ENCODE peak calls at places on chromosomes 12 and 14, in four cellular contexts. M, O, N and G are unnamed samples.

GRCh38 chr14:72318648-72319047 is 386.4 kb downstream of the RGS6 start:
- DNase-seq in M (no peak), O (no peak), N (no peak), G (no peak)

GRCh38 chr12:21547437-21547836 is 21.3 kb downstream of the SPX start:
- DNase-seq in O (no peak), N (no peak), M (no peak), G (no peak)

GRCh38 chr12:130460611-130461478 is 123.2 kb downstream of the PIWIL1 start:
- DNase-seq in M (no peak), O (no peak), N (no peak), G (no peak)

GRCh38 chr12:123705935-123706334 is 6.2 kb upstream of the ATP6V0A2 start:
- DNase-seq in M (no peak), N (no peak), O (peak), G (no peak)

GRCh38 chr12:112843272-112843671 is 51.7 kb downstream of the RPH3A start:
- DNase-seq in O (no peak), N (peak), M (no peak), G (no peak)

GRCh38 chr12:3091650-3092207 is 14.6 kb downstream of the TSPAN9 start:
- DNase-seq in O (no peak), N (no peak), M (no peak), G (no peak)

GRCh38 chr12:50055831-50056628 is 1.4 kb upstream of the ASIC1 start:
- DNase-seq in N (no peak), M (peak), O (peak), G (peak)

GRCh38 chr14:29587046-29587445 is 340.6 kb downstream of the PRKD1 start:
- DNase-seq in M (no peak), O (no peak), N (no peak), G (no peak)

GRCh38 chr14:25010471-25010870 is 39.5 kb downstream of the STXBP6 start:
- DNase-seq in N (no peak), O (no peak), M (no peak), G (no peak)

GRCh38 chr12:123058980-123059379 is 78.5 kb downstream of the ARL6IP4 start:
- DNase-seq in M (no peak), N (no peak), O (no peak), G (peak)

GRCh38 chr14:78005325-78005724 is 164.8 kb upstream of the NRXN3 start:
- DNase-seq in M (peak), O (no peak), N (no peak), G (no peak)

GRCh38 chr14:89654998-89655397 is 238.0 kb upstream of the FOXN3 start:
- DNase-seq in N (no peak), O (no peak), M (no peak), G (no peak)

GRCh38 chr12:2794261-2794735 is 472 bp upstream of the FKBP4 start:
- DNase-seq in M (peak), N (peak), O (no peak), G (no peak)

GRCh38 chr12:98639526-98639925 is 5.1 kb downstream of the IKBIP start:
- DNase-seq in N (no peak), M (no peak), O (no peak), G (no peak)

GRCh38 chr12:40225337-40225983 is 663 bp downstream of the LRRK2 start:
- DNase-seq in M (no peak), N (no peak), O (no peak), G (no peak)

GRCh38 chr14:69633238-69633637 is 21.8 kb downstream of the SUSD6 start:
- DNase-seq in M (no peak), O (no peak), N (no peak), G (no peak)

GRCh38 chr14:92176476-92176875 is 54.7 kb downstream of the CPSF2 start:
- DNase-seq in O (no peak), N (no peak), M (no peak), G (no peak)

GRCh38 chr14:25400607-25401206 is 350.8 kb upstream of the STXBP6 start:
- DNase-seq in M (no peak), O (no peak), N (no peak), G (peak)

GRCh38 chr12:56119361-56119796 is 1.3 kb downstream of the ZC3H10 start:
- DNase-seq in N (peak), O (no peak), M (peak), G (peak)

GRCh38 chr14:77376380-77376770 is 519 bp downstream of the TMED8 start:
- DNase-seq in O (peak), M (no peak), N (no peak), G (no peak)

GRCh38 chr12:2752676-2753371 is 41.9 kb upstream of the FKBP4 start:
- DNase-seq in O (no peak), N (peak), M (peak), G (peak)

DNA sequence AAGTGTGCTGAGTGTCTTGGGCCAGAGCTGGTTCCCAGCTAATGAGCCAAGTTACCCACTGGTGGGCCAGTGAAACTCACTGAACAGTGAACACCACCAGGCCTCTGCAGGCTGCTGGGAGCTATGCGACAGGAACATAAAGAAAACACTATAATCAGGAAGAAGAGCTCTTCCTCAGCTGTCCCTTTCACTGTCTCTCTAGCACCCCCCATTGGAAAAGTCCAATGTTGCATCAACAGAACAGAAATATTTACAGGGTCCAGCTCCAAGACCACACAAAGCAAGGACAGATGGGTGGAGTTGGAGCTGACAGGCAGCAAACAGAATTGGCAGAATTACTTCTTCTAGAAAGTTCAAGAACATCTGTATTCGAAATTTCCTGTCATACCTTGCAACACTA is 903.6 kb upstream of the TMEM132C start:
- DNase-seq in M (no peak), O (no peak), N (no peak), G (no peak)
- TF ChIP-seq CTCF in M (no peak), O (peak), N (no peak), G (peak)

GRCh38 chr12:77540097-77540496 is 290.6 kb upstream of the NAV3 start:
- DNase-seq in N (no peak), O (no peak), M (no peak), G (no peak)
- TF ChIP-seq CTCF in N (no peak), O (no peak), M (no peak), G (no peak)

GRCh38 chr12:124863409-124864325 is at the start of gene SCARB1:
- DNase-seq in O (peak), M (peak), N (peak), G (peak)
- TF ChIP-seq CTCF in O (no peak), M (no peak), N (no peak), G (no peak)

GRCh38 chr12:120346681-120347080 is 19.1 kb upstream of the PLA2G1B start:
- DNase-seq in N (no peak), O (no peak), M (no peak), G (no peak)
- TF ChIP-seq CTCF in N (no peak), O (no peak), M (no peak), G (peak)

GRCh38 chr14:23895480-23895879 is 58.1 kb upstream of the DHRS4 start:
- DNase-seq in O (no peak), M (no peak), N (no peak), G (no peak)
- TF ChIP-seq CTCF in O (peak), M (no peak), N (no peak), G (peak)

GRCh38 chr14:21234112-21234511 is 35.1 kb downstream of the HNRNPC start:
- DNase-seq in M (no peak), N (no peak), O (no peak), G (no peak)

GRCh38 chr14:21236948-21237797 is 32.1 kb downstream of the HNRNPC start:
- DNase-seq in O (no peak), M (no peak), N (no peak), G (no peak)

GRCh38 chr14:21231020-21231652 is 38.1 kb downstream of the HNRNPC start:
- DNase-seq in O (no peak), N (no peak), M (no peak), G (no peak)

GRCh38 chr14:21229821-21230220 is 39.4 kb downstream of the HNRNPC start:
- DNase-seq in M (no peak), N (no peak), O (no peak), G (no peak)

GRCh38 chr14:21233457-21234076 is 35.7 kb downstream of the HNRNPC start:
- DNase-seq in M (no peak), O (no peak), N (no peak), G (no peak)
- TF ChIP-seq CTCF in M (no peak), O (peak), N (no peak), G (peak)

GRCh38 chr14:104754213-104754851 is 1.4 kb downstream of the SIVA1 start:
- DNase-seq in M (no peak), O (no peak), N (no peak), G (no peak)

GRCh38 chr14:104753528-104754212 is 723 bp downstream of the SIVA1 start:
- DNase-seq in M (no peak), O (no peak), N (no peak), G (no peak)

GRCh38 chr14:104751539-104752337 is 1.2 kb upstream of the SIVA1 start:
- DNase-seq in O (no peak), N (no peak), M (no peak), G (peak)

GRCh38 chr14:104752338-104752734 is 611 bp upstream of the SIVA1 start:
- DNase-seq in N (no peak), O (no peak), M (no peak), G (no peak)

DNA sequence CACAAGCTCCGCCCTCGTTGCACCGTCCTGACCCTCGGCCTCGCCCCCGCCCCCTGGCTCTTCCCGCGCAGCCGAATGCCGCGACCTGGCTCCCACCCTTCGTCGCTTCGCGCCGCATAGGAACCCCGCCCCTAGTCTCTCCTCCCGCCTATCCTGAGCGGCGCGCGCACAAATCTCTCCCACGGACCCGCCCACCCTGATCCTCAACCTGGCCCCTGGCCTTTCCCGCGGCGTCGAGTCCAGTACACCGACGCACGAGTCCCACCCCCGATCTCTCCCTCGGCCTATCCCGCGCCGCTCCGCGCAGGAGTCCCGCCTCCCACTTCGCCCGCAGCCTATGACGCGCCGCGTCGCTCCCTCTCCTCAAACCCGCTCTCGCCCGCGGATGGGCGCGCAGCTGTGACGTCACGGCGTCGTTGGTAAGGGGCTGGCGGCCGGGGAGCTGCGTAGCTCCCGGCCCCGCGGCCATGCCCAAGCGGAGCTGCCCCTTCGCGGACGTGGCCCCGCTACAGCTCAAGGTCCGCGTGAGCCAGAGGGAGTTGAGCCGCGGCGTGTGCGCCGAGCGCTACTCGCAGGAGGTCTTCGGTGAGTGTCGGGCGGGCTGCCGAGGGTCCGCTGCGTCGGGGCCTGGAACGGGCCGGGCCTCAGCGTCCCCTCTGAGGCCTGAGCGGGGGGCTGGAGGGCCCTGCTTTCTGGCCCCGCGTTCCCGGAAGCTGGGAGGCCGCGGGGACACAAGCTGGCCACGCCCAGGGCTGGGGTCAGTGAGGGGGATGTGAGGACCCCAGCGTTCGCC is at the start of gene SIVA1:
- DNase-seq in N (peak), O (peak), M (peak), G (peak)
- TF ChIP-seq CTCF in N (no peak), O (no peak), M (no peak), G (no peak)

GRCh38 chr14:102437997-102438922 is 71.3 kb downstream of the ANKRD9 start:
- DNase-seq in O (peak), N (peak), M (peak), G (peak)
- TF ChIP-seq CTCF in O (peak), N (peak), M (peak), G (peak)

DNA sequence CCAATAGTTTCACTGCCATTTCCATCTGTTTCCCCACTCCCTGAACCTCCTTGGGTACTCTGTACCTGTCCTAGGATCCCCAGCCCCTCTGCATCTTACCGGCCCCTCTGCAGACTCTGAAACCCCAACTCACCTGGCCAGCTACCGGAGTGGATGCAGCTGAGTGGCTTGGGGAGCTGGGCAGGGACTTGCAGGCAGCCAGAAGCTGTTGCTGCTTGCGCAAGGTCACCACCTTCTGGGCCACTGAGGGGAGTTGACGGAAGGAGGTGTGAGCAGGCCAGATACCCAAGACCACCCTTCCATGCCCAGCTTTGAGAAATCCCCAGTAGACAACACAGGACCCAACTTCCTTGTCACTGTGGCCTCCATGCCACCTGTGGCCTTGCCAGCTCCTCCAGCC is 6.3 kb downstream of the AGAP2 start:
- DNase-seq in M (no peak), O (no peak), N (no peak), G (no peak)
- TF ChIP-seq CTCF in M (no peak), O (no peak), N (no peak), G (no peak)

GRCh38 chr12:93740721-93741120 is 63.5 kb downstream of the CRADD start:
- DNase-seq in O (no peak), N (no peak), M (no peak), G (peak)

GRCh38 chr12:93743229-93743998 is 66.2 kb downstream of the CRADD start:
- DNase-seq in O (no peak), M (no peak), N (no peak), G (no peak)

GRCh38 chr12:93741741-93742085 is 64.5 kb downstream of the CRADD start:
- DNase-seq in O (no peak), M (no peak), N (no peak), G (peak)

GRCh38 chr12:93743999-93744689 is 67.0 kb downstream of the CRADD start:
- DNase-seq in N (no peak), M (peak), O (no peak), G (no peak)

GRCh38 chr12:93742086-93742934 is 65.1 kb downstream of the CRADD start:
- DNase-seq in O (no peak), N (no peak), M (peak), G (peak)
- TF ChIP-seq CTCF in O (peak), N (peak), M (peak), G (peak)